ENCODE peak calls at places on chromosomes 13 and 19, in five cellular contexts. E is pancreas, M is brain microvascular endothelial cell, Q is AG04450, C is Peyer's patch. A is an unnamed sample.
A peak's percentile ranks its signal among the peaks of the same experiment; 100 is the strongest.

GRCh38 chr13:74077847-74078246 is 56.4 kb downstream of the KLF12 start:
- DNase-seq in E (no peak), C (no peak), M (no peak), Q (no peak), A (no peak)

GRCh38 chr13:112443191-112444000 is 67.2 kb downstream of the SPACA7 start:
- DNase-seq in C (no peak), E (no peak), Q (no peak), M (no peak), A (no peak)

GRCh38 chr13:71864981-71865857 is 1.8 kb downstream of the DACH1 start:
- DNase-seq in C (no peak), E (peak; percentile 69), M (peak; percentile 1), Q (no peak), A (no peak)

GRCh38 chr19:38975861-38976271 is 324 bp upstream of the FBXO17 start:
- DNase-seq in Q (no peak), E (no peak), C (no peak), M (no peak), A (no peak)

GRCh38 chr13:35771898-35772297 is 295.4 kb upstream of the MAB21L1 start:
- DNase-seq in M (peak; percentile 87), C (no peak), E (no peak), Q (peak; percentile 79), A (peak; percentile 73)

GRCh38 chr13:98141509-98141908 is 1.4 kb upstream of the FARP1 start:
- DNase-seq in Q (no peak), E (no peak), M (no peak), C (no peak), A (no peak)

GRCh38 chr19:11480927-11481776 is at the start of gene ELAVL3:
- DNase-seq in E (no peak), Q (no peak), C (no peak), M (no peak), A (no peak)

GRCh38 chr13:27968316-27969072 is 621 bp downstream of the CDX2 start:
- DNase-seq in Q (no peak), M (no peak), C (no peak), E (peak; percentile 70), A (no peak)

GRCh38 chr19:17091758-17092333 is 16.3 kb downstream of the MYO9B start:
- DNase-seq in E (no peak), C (peak; percentile 87), Q (no peak), M (no peak), A (no peak)

GRCh38 chr13:50691176-50691681 is 152.3 kb downstream of the DLEU7 start:
- DNase-seq in E (no peak), Q (no peak), C (no peak), M (peak; percentile 31), A (no peak)

GRCh38 chr19:37874784-37875183 is 31.6 kb downstream of the WDR87 start:
- DNase-seq in C (no peak), E (no peak), M (no peak), Q (peak; percentile 20), A (no peak)

GRCh38 chr13:95931300-95932025 is 121.7 kb downstream of the UGGT2 start:
- DNase-seq in M (no peak), E (no peak), C (no peak), Q (no peak), A (no peak)

GRCh38 chr13:44809152-44809551 is 180.1 kb downstream of the NUFIP1 start:
- DNase-seq in E (no peak), M (no peak), C (no peak), Q (no peak), A (no peak)

GRCh38 chr13:96696501-96696900 is 297.8 kb downstream of the OXGR1 start:
- DNase-seq in Q (no peak), C (no peak), M (no peak), E (no peak), A (no peak)

GRCh38 chr19:13014101-13014920 is 19.0 kb downstream of the NFIX start:
- DNase-seq in E (no peak), M (no peak), Q (no peak), C (no peak), A (no peak)

GRCh38 chr19:40320558-40320935 is 27.6 kb downstream of the C19orf47 start:
- DNase-seq in C (no peak), E (peak; percentile 28), M (no peak), Q (no peak), A (no peak)

GRCh38 chr13:40116008-40116407 is 460.5 kb downstream of the COG6 start:
- DNase-seq in E (no peak), Q (no peak), M (peak; percentile 96), C (no peak), A (peak; percentile 76)

GRCh38 chr13:55572862-55573261 is 1567.9 kb upstream of the PRR20A start:
- DNase-seq in Q (no peak), M (no peak), E (no peak), C (no peak), A (no peak)

GRCh38 chr13:113089693-113090414 is 15.7 kb upstream of the F7 start:
- DNase-seq in Q (no peak), C (no peak), M (no peak), E (peak; percentile 34), A (no peak)

GRCh38 chr19:46963093-46963734 is 56.4 kb upstream of the NPAS1 start:
- DNase-seq in C (no peak), Q (peak; percentile 66), E (no peak), M (peak; percentile 96), A (no peak)

GRCh38 chr19:55809381-55810058 is 22.3 kb downstream of the NLRP11 start:
- DNase-seq in C (peak; percentile 63), E (peak; percentile 71), M (peak; percentile 32), Q (no peak), A (no peak)

GRCh38 chr19:16896098-16896912 is 7.5 kb downstream of the F2RL3 start:
- DNase-seq in C (no peak), E (peak; percentile 68), Q (no peak), M (no peak), A (no peak)

GRCh38 chr13:45255253-45255987 is 54.6 kb upstream of the KCTD4 start:
- DNase-seq in E (no peak), Q (no peak), C (no peak), M (no peak), A (no peak)

GRCh38 chr19:1860133-1860775 is 3.1 kb downstream of the KLF16 start:
- DNase-seq in C (no peak), Q (no peak), M (peak; percentile 78), E (no peak), A (no peak)

DNA sequence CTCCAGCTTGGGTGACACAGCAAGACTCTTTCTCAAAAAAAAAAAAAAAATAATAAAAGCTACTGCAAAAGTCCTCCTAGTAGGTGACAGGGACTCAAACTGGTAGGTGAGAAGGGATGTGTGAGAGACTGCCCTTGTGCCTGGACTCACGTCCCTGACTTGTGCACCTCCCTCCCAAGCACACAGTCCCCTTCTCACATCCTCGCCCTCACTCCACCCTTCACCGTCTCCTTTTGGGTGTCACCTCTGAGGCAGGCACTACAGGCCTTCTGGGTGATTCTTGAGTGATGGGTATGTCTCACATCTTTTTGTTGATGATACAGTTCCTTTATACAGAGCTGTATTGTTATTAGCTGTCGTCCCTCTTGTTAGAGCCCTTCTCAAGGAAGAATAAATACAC is 170.5 kb downstream of the TM9SF2 start:
- DNase-seq in Q (no peak), E (no peak), M (no peak), C (no peak), A (no peak)
- H3K27ac ChIP-seq in Q (no peak overlapping the region), E (no peak overlapping the region), M (no peak overlapping the region), C (no peak overlapping the region), A (no peak overlapping the region)

GRCh38 chr19:41888926-41889325 is 5.9 kb downstream of the ARHGEF1 start:
- DNase-seq in Q (no peak), M (no peak), E (no peak), C (no peak), A (no peak)

GRCh38 chr19:41886761-41887710 is 4.1 kb downstream of the ARHGEF1 start:
- DNase-seq in C (peak; percentile 87), M (no peak), Q (no peak), E (no peak), A (no peak)

GRCh38 chr19:41889896-41890295 is 6.9 kb downstream of the ARHGEF1 start:
- DNase-seq in Q (no peak), E (no peak), M (no peak), C (no peak), A (no peak)

GRCh38 chr19:41883821-41884733 is 1.1 kb downstream of the ARHGEF1 start:
- DNase-seq in E (peak; percentile 95), M (peak; percentile 93), C (peak; percentile 97), Q (peak; percentile 92), A (peak; percentile 98)

DNA sequence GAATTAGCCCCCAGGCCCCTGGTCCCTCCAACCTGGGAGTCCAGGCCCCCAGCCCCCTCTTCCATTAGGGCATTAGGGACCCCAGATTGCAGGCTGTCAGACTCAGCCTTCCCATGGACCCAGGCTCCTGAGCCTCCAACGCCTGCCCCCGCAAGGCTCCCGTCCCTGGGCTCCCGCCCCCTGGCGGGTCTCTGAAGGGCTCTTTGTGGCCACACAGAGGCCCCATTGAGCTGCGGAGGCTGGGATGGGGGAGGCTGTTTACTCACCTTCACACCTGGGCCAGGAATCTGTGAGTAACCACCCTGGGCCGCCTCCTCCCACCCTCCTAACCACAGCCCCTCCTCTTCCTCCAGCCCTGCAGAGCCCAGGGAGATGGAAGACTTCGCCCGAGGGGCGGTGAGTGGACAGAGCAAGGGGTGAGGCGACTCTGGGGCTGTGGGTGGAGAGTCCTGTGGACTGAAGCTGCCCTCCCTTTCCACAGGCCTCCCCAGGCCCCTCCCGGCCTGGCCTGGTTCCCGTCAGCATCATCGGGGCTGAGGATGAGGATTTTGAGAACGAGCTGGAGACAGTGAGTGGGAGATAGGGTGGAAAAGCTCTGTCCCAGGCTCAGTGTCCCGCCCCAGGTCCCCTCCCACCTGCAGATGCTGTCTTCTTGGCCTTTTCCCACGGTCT is 4.9 kb downstream of the ARHGEF1 start:
- DNase-seq in Q (no peak), M (no peak), C (peak; percentile 90), E (peak; percentile 69), A (peak; percentile 96)
- TF ChIP-seq CTCF in Q (no peak), M (peak; percentile 56), C (peak; percentile 50), E (no peak), A (no peak)

DNA sequence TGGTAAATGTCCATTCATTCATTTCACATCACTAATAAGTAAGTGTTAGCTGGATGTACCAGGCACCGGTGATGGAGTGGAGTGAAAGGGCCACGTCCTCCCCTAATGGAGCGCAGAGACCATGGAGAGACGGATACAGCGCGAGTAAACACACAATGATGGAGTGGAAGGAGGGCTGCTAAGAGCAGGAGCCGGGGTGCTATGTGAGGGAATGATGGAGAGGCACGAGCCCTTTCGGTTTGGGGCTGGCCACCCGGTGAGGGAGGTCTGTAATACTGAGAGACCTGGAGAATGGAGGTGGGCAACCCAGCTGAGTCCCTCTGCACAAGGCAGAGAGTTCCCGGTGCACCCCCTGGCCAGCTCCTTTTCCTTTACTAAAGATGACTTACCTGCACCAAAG is 53.7 kb downstream of the PEPD start:
- DNase-seq in C (no peak), E (peak; percentile 34), M (no peak), Q (no peak), A (no peak)
- H3K27ac ChIP-seq in C (no peak overlapping the region), E (no peak overlapping the region), M (no peak overlapping the region), Q (no peak overlapping the region), A (no peak overlapping the region)

DNA sequence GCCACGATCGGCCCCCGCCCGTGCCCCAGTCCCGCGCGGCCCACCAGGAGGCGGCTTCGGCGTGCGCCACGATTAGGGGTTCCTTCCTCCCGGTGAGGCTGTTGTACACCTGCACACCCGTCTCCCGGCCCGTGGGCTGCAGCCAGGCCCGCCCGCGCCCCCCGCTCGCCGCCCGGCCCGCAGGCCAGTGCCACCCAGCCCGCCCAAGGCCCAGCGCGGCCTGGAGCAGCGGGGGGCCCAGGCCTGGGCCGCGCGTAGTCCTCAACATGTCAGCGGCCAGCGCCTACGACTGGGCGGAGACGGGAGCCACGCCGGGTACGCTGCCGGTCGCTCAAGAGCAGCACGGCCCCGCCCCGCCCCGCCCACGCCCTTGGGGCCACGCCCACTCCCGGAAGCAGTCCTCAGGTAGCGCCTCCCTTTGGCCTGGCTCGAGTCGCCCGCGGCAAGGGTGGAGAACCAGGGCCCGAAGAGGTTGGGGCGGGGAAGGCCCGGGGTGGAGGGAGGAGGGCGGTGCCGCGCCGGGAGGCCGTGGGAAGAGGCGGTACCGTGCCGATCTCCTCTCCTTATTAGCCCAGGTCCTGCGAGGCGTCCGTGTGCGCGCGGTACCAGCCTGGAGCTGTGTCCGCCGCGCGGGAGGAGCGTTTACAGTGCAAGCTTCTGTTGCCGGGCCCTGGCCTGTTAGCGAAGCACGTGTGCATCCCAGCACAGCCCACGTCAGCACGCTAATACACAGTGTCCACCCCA is at the start of gene CARS2:
- DNase-seq in Q (peak; percentile 80), E (peak; percentile 95), M (peak; percentile 93), C (peak; percentile 94), A (peak; percentile 90)
- TF ChIP-seq CTCF in Q (peak; percentile 21), E (no peak), M (peak; percentile 16), C (no peak), A (no peak)